ENCODE peak calls at places on chromosomes 16 and 17, in nine cellular contexts. M, R, I, K, S, L, W, O and G are unnamed samples. For H3K4me1 and H3K27me3, the result is how much of the 10 kb centered on the place peaks cover.

GRCh38 chr17:34398990-34399389 is 36.0 kb upstream of the CCL1 start:
- DNase-seq in M (no peak), R (no peak), I (no peak), K (no peak), S (no peak), L (no peak), W (no peak), O (no peak), G (no peak)

GRCh38 chr16:75340715-75341500 is 89.5 kb upstream of the BCAR1 start:
- DNase-seq in M (peak), R (no peak), I (peak), K (no peak), S (no peak), L (no peak), W (no peak), O (no peak), G (no peak)

GRCh38 chr17:58277107-58277506 is 3.6 kb downstream of the MPO start:
- DNase-seq in M (no peak), R (no peak), I (no peak), K (peak), S (peak), L (no peak), W (no peak), O (no peak), G (peak)

GRCh38 chr16:68644303-68644702 is 807 bp upstream of the CDH3 start:
- DNase-seq in M (no peak), R (no peak), I (no peak), K (no peak), S (peak), L (no peak), W (peak), O (no peak), G (no peak)

GRCh38 chr16:28261916-28262315 is 30.4 kb upstream of the SBK1 start:
- DNase-seq in M (no peak), R (peak), I (no peak), K (no peak), S (no peak), L (no peak), W (no peak), O (peak), G (no peak)

GRCh38 chr16:78129349-78129748 is 29.9 kb downstream of the WWOX start:
- DNase-seq in M (no peak), R (no peak), I (peak), K (no peak), S (no peak), L (no peak), W (no peak), O (no peak), G (no peak)

GRCh38 chr16:71852146-71852545 is 6.4 kb downstream of the ATXN1L start:
- DNase-seq in M (no peak), R (no peak), I (no peak), K (no peak), S (no peak), L (no peak), W (no peak), O (no peak), G (no peak)

GRCh38 chr16:48300391-48300856 is 53.1 kb upstream of the ABCC11 start:
- DNase-seq in M (peak), R (peak), I (peak), K (peak), S (no peak), L (no peak), W (peak), O (no peak), G (no peak)

GRCh38 chr17:77296769-77297409 is 156.1 kb downstream of the SEC14L1 start:
- DNase-seq in M (no peak), R (no peak), I (no peak), K (no peak), S (no peak), L (no peak), W (no peak), O (no peak), G (no peak)

GRCh38 chr17:73500414-73500999 is 143.7 kb downstream of the SDK2 start:
- DNase-seq in M (no peak), R (no peak), I (no peak), K (no peak), S (no peak), L (no peak), W (no peak), O (no peak), G (no peak)

GRCh38 chr17:6358131-6358530 is 76.8 kb downstream of the AIPL1 start:
- DNase-seq in M (no peak), R (no peak), I (no peak), K (no peak), S (no peak), L (no peak), W (no peak), O (no peak), G (no peak)

GRCh38 chr17:72587773-72588511 is 467.1 kb downstream of the SOX9 start:
- DNase-seq in M (peak), R (no peak), I (peak), K (no peak), S (no peak), L (no peak), W (no peak), O (peak), G (no peak)

GRCh38 chr17:58200024-58200633 is 7.6 kb downstream of the EPX start:
- DNase-seq in M (peak), R (no peak), I (peak), K (peak), S (peak), L (peak), W (peak), O (peak), G (peak)

GRCh38 chr16:85930321-85930720 is 31.4 kb downstream of the IRF8 start:
- DNase-seq in M (no peak), R (no peak), I (no peak), K (no peak), S (no peak), L (no peak), W (no peak), O (no peak), G (no peak)

GRCh38 chr17:70102531-70102930 is 27.5 kb downstream of the KCNJ16 start:
- DNase-seq in M (no peak), R (no peak), I (no peak), K (no peak), S (no peak), L (no peak), W (no peak), O (no peak), G (no peak)

GRCh38 chr17:38926290-38927070 is 1.1 kb downstream of the LASP1NB start:
- DNase-seq in M (peak), R (no peak), I (no peak), K (no peak), S (no peak), L (no peak), W (no peak), O (no peak), G (no peak)

GRCh38 chr17:63406689-63407330 is 39.3 kb downstream of the CYB561 start:
- DNase-seq in M (peak), R (no peak), I (peak), K (peak), S (peak), L (peak), W (peak), O (peak), G (peak)

GRCh38 chr16:74626741-74627416 is 20.0 kb upstream of the GLG1 start:
- DNase-seq in M (peak), R (no peak), I (peak), K (no peak), S (no peak), L (no peak), W (no peak), O (no peak), G (no peak)

GRCh38 chr16:85611205-85611454 is 2.0 kb upstream of the GSE1 start:
- DNase-seq in M (no peak), R (no peak), I (no peak), K (no peak), S (peak), L (peak), W (no peak), O (no peak), G (peak)

DNA sequence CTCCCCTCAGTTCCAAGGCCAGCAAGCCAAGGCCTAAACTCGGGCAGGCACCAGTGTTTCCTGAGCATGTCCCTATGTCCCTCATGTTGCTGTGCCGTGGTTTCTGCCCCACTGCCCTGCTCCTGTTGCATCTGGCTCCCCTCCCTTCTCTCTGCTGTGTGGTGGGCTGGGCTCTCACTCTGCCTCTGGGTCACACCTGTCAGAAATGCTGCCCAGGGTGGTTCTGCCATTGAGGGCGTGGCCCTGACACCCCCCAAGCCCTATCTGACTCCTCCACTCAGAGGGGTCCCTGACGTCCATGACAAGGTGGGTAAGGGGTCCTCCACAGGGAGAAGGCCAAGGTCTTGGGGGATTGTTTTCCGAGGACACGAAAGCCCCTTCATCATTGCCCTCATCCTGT is 9.2 kb upstream of the ITGA3 start:
- DNase-seq in M (no peak), R (no peak), I (no peak), K (no peak), S (no peak), L (no peak), W (no peak), O (no peak), G (no peak)
- H3K4me1 ChIP-seq in M (under half), R (under half), I (under half), K (half or more), S (under half), L (under half), W (under half), O (under half), G (under half)

GRCh38 chr17:79757140-79757745 is 20.7 kb upstream of the CBX2 start:
- DNase-seq in M (no peak), R (no peak), I (no peak), K (no peak), S (no peak), L (no peak), W (no peak), O (no peak), G (no peak)
- H3K27me3 ChIP-seq in M (under half), R (under half), I (under half), K (under half), S (under half), L (under half), W (under half), O (half or more), G (under half)

DNA sequence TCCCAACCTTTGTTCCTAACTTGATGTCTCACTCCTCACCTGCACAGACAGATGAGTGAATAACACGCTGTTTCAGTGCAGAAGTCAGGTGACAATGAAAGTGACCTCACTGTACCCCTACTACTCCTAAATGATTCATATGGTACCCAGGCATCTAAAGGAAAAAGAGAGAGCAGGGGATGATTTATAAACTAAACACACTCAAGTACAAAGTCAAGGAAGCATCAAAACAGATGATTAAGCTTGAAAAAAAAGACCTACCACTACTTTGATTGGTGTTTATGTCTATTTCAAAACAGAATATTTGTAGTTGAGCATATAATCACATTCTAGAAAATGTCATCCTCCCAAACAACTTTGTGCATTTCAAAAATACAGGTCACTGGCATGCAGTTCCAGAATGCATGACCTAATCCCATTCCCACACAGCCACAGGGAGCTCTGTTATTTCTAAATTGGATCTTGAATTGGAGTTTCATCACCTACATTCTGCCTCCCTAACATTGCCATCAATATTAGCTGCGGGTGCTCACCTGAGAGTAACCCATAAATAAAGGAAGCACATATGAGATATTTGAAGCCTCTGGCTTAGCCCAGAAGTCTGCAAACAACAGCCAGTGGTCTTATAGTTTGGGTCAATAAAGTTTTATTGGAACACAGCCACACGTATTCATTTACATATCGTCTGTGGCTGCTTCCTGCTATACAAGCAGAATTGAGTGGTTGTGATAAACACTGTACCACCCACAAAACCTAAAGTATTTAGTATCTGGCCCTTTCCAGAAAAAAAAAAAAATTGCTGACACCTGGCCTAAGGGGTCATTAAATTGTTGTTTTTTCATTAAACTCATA is 14.0 kb downstream of the HS3ST3A1 start:
- DNase-seq in M (peak), R (no peak), I (peak), K (no peak), S (no peak), L (no peak), W (no peak), O (no peak), G (no peak)
- H3K4me1 ChIP-seq in M (under half), R (under half), I (under half), K (under half), S (under half), L (under half), W (under half), O (under half), G (under half)

GRCh38 chr16:29320274-29320999 is 86.1 kb downstream of the NPIPB11 start:
- DNase-seq in M (no peak), R (no peak), I (no peak), K (no peak), S (no peak), L (no peak), W (no peak), O (no peak), G (no peak)
- H3K27me3 ChIP-seq in M (under half), R (under half), I (under half), K (under half), S (under half), L (under half), W (under half), O (under half), G (under half)

DNA sequence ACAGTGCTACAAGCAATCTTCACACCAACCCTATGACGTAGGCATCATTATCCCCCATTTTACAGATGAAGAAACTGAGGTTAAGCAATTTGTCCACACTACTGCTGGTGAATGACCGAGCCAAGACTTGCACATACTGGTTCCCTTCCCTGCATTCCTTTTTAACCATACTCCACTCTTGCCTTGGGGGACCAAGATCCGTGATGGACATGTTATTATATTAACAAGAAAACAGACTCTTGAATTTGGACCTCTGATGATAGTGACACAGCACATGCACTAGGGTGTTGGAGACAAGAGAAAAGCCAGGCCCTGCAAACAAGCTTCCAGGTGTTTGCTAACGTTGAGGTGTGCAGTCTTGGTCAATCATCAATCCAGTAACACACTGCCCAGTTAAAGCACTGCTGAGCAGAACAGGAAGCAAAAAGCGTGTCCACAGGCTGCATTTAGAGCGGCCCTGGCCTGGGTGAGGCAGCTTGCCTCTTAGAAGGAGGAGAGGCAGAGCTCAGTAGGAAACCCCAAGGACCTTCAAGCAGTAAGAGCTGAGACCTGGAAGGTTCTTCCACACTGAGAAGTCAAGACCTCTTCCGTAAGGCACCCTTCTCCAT is 36.7 kb downstream of the HNF1B start:
- DNase-seq in M (no peak), R (no peak), I (no peak), K (no peak), S (no peak), L (no peak), W (no peak), O (peak), G (no peak)
- H3K4me1 ChIP-seq in M (under half), R (under half), I (under half), K (under half), S (under half), L (under half), W (under half), O (under half), G (under half)

GRCh38 chr16:51129105-51129504 is 22.0 kb downstream of the SALL1 start:
- DNase-seq in M (peak), R (no peak), I (no peak), K (no peak), S (peak), L (no peak), W (no peak), O (no peak), G (no peak)
- H3K27me3 ChIP-seq in M (under half), R (under half), I (under half), K (under half), S (under half), L (under half), W (under half), O (under half), G (under half)

DNA sequence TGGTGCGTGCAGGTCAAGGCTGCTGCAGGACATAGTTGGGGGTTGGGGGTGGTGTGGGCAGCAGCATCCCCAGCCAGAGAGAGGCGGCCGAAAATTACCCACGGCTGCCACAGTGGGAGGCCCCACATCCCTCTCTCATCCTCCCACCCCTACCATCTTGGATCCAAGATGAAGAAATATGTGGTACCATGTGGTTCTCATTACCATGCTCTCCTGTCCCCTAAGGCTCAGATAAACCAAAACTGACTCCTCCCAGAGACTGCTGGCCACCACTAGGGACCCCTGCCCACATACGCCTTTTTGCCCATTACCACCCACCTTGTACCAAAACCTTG is 120.4 kb downstream of the HIC1 start:
- DNase-seq in M (no peak), R (no peak), I (peak), K (no peak), S (no peak), L (no peak), W (no peak), O (no peak), G (no peak)
- H3K4me1 ChIP-seq in M (half or more), R (half or more), I (half or more), K (under half), S (under half), L (under half), W (under half), O (half or more), G (half or more)

GRCh38 chr17:32813021-32813420 is 63.9 kb downstream of the MYO1D start:
- DNase-seq in M (no peak), R (no peak), I (no peak), K (no peak), S (no peak), L (no peak), W (peak), O (no peak), G (no peak)
- H3K27me3 ChIP-seq in M (under half), R (under half), I (under half), K (under half), S (under half), L (under half), W (under half), O (under half), G (under half)

GRCh38 chr17:41967921-41968578 is 1.5 kb downstream of the CNP start:
- DNase-seq in M (no peak), R (no peak), I (no peak), K (no peak), S (peak), L (no peak), W (no peak), O (no peak), G (no peak)

GRCh38 chr17:41968676-41969075 is 2.1 kb downstream of the CNP start:
- DNase-seq in M (no peak), R (no peak), I (no peak), K (no peak), S (no peak), L (no peak), W (no peak), O (no peak), G (no peak)

GRCh38 chr17:41965694-41966375 is 760 bp upstream of the CNP start:
- DNase-seq in M (peak), R (peak), I (peak), K (peak), S (peak), L (no peak), W (no peak), O (peak), G (peak)

GRCh38 chr17:41966453-41967140 is at the start of gene CNP:
- DNase-seq in M (peak), R (peak), I (peak), K (peak), S (peak), L (peak), W (peak), O (peak), G (peak)

DNA sequence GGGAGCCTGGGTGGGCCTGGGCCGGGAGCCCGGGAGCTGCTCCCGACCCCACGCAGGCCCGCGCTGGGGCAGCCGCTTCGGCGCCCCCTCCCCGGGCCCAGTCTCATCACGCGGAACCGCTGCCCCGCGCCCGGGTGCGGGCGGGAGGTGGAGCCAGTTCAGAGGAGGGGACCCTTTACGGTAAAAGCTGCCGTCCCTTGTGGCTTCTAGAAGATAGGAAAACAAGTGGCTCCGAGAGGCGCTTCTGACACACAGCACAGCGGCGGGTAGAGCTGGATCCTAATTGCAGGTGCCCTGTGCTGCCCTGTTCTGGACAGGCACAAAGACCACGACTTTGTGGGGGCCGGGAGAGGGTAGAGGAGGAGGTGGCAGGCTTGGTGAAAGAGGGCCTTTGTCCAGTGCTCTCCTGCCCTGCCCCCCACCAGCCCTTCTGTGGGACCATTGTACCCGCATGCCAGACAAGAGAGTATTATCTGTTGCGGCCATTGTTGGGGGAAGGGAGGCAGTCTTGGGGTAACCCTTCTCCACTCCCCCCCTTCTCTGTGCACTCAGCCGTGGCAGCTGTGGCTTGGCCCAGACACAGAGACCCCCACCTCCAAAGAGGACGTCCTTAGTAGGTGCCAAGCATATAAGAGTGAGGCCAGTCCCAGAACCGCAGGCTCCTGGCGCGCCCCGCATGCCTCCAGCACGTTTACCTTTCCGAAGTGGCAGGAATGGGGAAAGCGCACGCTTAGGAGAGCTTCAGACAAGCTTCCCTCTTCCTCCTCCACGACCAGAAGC is 736 bp downstream of the CNP start:
- DNase-seq in M (peak), R (no peak), I (peak), K (peak), S (no peak), L (no peak), W (no peak), O (peak), G (peak)
- H3K4me1 ChIP-seq in M (under half), R (under half), I (under half), K (under half), S (under half), L (under half), W (under half), O (under half), G (under half)